ENCODE peak calls at places on chromosome X, in seven cellular contexts. J is fibroblast of villous mesenchyme, K is stomach, B is psoas muscle, P is ovary, T is WERI-Rb-1, O is heart right ventricle. Y is an unnamed sample.

GRCh38 chrX:10254746-10255145 is 98.0 kb downstream of the CLCN4 start:
- DNase-seq in O (no peak), B (no peak), T (no peak), J (no peak), K (no peak), P (no peak), Y (peak)

GRCh38 chrX:102976290-102976689 is 39.2 kb downstream of the RAB40AL start:
- DNase-seq in B (no peak), J (no peak), P (no peak), T (no peak), O (no peak), K (no peak), Y (peak)

GRCh38 chrX:36401774-36402173 is 482.2 kb downstream of the CFAP47 start:
- DNase-seq in K (no peak), O (no peak), J (no peak), P (no peak), B (no peak), T (no peak), Y (no peak)

GRCh38 chrX:9737363-9737762 is 28.3 kb downstream of the GPR143 start:
- DNase-seq in K (no peak), P (no peak), O (no peak), T (no peak), B (no peak), J (peak), Y (no peak)

GRCh38 chrX:45445745-45446412 is 245.2 kb upstream of the DIPK2B start:
- DNase-seq in T (no peak), O (no peak), P (no peak), K (no peak), B (no peak), J (peak), Y (peak)

GRCh38 chrX:9340619-9341304 is 124.1 kb upstream of the TBL1X start:
- DNase-seq in P (peak), T (no peak), J (peak), K (peak), B (peak), O (peak), Y (peak)

GRCh38 chrX:39766085-39766726 is 331.6 kb downstream of the BCOR start:
- DNase-seq in T (no peak), O (no peak), B (no peak), P (no peak), K (no peak), J (no peak), Y (no peak)

GRCh38 chrX:46574337-46574940 is 874 bp downstream of the CHST7 start:
- DNase-seq in K (no peak), J (no peak), B (peak), P (peak), O (no peak), T (peak), Y (no peak)

GRCh38 chrX:17397074-17397473 is 22.1 kb downstream of the NHS start:
- DNase-seq in T (no peak), K (no peak), P (no peak), B (no peak), O (no peak), J (no peak), Y (peak)

GRCh38 chrX:7334253-7334935 is 186.4 kb upstream of the PUDP start:
- DNase-seq in J (peak), B (no peak), O (no peak), T (no peak), K (no peak), P (no peak), Y (peak)

GRCh38 chrX:150880808-150881165 is 17.7 kb downstream of the CD99L2 start:
- DNase-seq in B (no peak), O (no peak), J (no peak), K (no peak), T (no peak), P (no peak), Y (no peak)

GRCh38 chrX:47556045-47556623 is 4.9 kb upstream of the ARAF start:
- DNase-seq in K (peak), O (peak), P (peak), B (peak), T (no peak), J (peak), Y (peak)

GRCh38 chrX:54194982-54195588 is 12.0 kb upstream of the FAM120C start:
- DNase-seq in T (no peak), J (no peak), B (no peak), P (no peak), O (no peak), K (no peak), Y (no peak)

GRCh38 chrX:110032534-110033161 is 29.7 kb downstream of the TMEM164 start:
- DNase-seq in P (no peak), T (no peak), O (no peak), J (no peak), K (no peak), B (no peak), Y (no peak)

GRCh38 chrX:15864629-15865028 is 10.0 kb upstream of the AP1S2 start:
- DNase-seq in T (no peak), P (no peak), O (no peak), J (no peak), B (no peak), K (no peak), Y (no peak)

GRCh38 chrX:68929332-68930150 is 100.7 kb downstream of the EFNB1 start:
- DNase-seq in P (peak), K (peak), B (peak), T (no peak), O (peak), J (peak), Y (peak)

GRCh38 chrX:30065226-30065625 is 150.1 kb upstream of the MAGEB2 start:
- DNase-seq in P (no peak), B (no peak), O (no peak), K (no peak), J (no peak), T (no peak), Y (peak)

GRCh38 chrX:96563663-96564062 is 121.0 kb upstream of the DIAPH2 start:
- DNase-seq in B (no peak), J (peak), T (no peak), P (no peak), O (no peak), K (no peak), Y (peak)

GRCh38 chrX:71068052-71068918 is at the start of gene SNX12:
- DNase-seq in P (peak), J (peak), B (peak), K (peak), O (peak), T (peak), Y (peak)

GRCh38 chrX:154519389-154519788 is 3.4 kb upstream of the FAM3A start:
- DNase-seq in K (no peak), B (no peak), T (no peak), P (no peak), O (no peak), J (no peak), Y (no peak)

GRCh38 chrX:152941328-152942111 is 43.7 kb downstream of the ZNF185 start:
- DNase-seq in P (peak), B (peak), O (peak), J (peak), T (peak), K (peak), Y (peak)

GRCh38 chrX:20529301-20529700 is 262.6 kb upstream of the RPS6KA3 start:
- DNase-seq in O (no peak), P (no peak), T (no peak), K (no peak), B (no peak), J (no peak), Y (no peak)

GRCh38 chrX:20527458-20528099 is 260.9 kb upstream of the RPS6KA3 start:
- DNase-seq in T (no peak), B (no peak), O (peak), J (peak), K (no peak), P (peak), Y (peak)

GRCh38 chrX:20531667-20532066 is 265.0 kb upstream of the RPS6KA3 start:
- DNase-seq in B (no peak), P (no peak), T (no peak), K (no peak), J (peak), O (no peak), Y (peak)

GRCh38 chrX:20529711-20530110 is 263.0 kb upstream of the RPS6KA3 start:
- DNase-seq in P (no peak), K (no peak), T (no peak), B (no peak), J (no peak), O (no peak), Y (no peak)

DNA sequence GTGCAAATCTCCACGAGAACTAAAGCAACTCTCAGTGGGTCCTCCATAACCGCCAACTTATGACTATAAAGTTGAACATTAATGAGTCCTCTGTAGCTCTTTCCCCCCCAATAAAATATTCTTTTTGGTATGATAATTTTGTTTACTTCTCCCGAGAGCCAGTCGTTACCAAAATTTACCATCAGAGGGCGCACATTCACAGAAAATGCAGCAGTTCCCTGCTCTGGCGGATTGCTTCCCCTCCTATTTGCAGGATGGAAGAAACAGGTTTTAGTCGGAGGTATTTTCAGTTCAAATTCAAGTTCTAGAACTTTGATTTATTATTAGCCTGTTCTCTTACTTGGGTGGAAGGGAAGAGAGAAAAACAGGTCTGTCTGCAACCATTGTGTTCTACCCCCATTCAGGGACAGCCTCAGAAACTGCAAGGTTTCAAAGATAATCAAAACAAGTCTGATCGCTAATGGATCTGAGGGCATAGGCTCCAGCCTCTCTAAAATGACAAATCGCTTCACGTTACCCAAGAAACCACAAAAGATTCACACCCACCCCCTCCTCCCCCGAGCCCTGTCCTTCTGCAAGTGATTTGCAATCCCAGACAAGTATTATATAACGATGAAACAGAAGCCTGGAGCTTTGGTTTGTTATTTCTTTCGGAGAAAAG is 263.7 kb upstream of the RPS6KA3 start:
- DNase-seq in J (peak), O (peak), K (peak), B (no peak), P (peak), T (peak), Y (peak)
- TF ChIP-seq CTCF in J (peak), O (peak), K (peak), B (peak), P (peak), T (peak), Y (peak)

GRCh38 chrX:25004040-25004439 is 11.7 kb downstream of the ARX start:
- DNase-seq in J (no peak), O (no peak), K (no peak), T (no peak), P (no peak), B (no peak), Y (no peak)

GRCh38 chrX:25001808-25002657 is 13.7 kb downstream of the ARX start:
- DNase-seq in O (no peak), P (peak), T (no peak), B (no peak), J (no peak), K (no peak), Y (no peak)

GRCh38 chrX:25002658-25003015 is 13.1 kb downstream of the ARX start:
- DNase-seq in J (no peak), O (no peak), P (no peak), K (no peak), B (no peak), T (no peak), Y (no peak)

GRCh38 chrX:25004485-25005032 is 11.2 kb downstream of the ARX start:
- DNase-seq in T (no peak), J (no peak), B (no peak), P (peak), K (no peak), O (no peak), Y (no peak)

GRCh38 chrX:25003066-25003849 is 12.5 kb downstream of the ARX start:
- DNase-seq in K (no peak), T (no peak), O (no peak), B (no peak), J (no peak), P (peak), Y (no peak)
- H3K4me3 ChIP-seq in K (peak), T (no peak), O (no peak), B (no peak), J (peak), P (peak), Y (no peak)

GRCh38 chrX:34338046-34338445 is 205.9 kb upstream of the FAM47A start:
- DNase-seq in O (no peak), P (no peak), J (no peak), B (no peak), T (no peak), K (no peak), Y (no peak)

DNA sequence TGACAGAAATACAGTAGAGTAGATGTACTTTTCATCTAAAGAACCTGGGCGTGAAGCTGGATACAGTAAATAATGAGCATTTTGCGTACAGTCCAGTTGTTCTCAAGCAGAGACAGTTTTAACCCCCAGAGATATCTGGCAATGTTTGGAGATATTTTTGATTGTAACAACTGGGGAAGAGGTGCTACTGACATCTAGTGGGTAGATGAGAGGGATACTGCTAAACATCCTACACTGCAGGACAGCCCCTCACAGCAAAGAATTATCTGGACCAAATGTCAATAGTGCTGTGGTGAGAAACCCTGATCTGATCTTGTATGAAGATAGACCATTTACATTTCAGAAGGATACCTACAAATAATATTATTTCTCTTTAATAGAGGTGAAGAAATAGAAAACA is 200.2 kb upstream of the FAM47A start:
- DNase-seq in O (no peak), J (no peak), K (no peak), P (no peak), B (no peak), T (no peak), Y (no peak)
- TF ChIP-seq CTCF in O (peak), J (no peak), K (no peak), P (no peak), B (peak), T (peak), Y (no peak)

GRCh38 chrX:131746491-131746968 is 202.7 kb downstream of the OR13H1 start:
- DNase-seq in P (peak), K (peak), O (peak), T (peak), J (peak), B (peak), Y (no peak)
- H3K4me3 ChIP-seq in P (peak), K (peak), O (peak), T (peak), J (peak), B (peak), Y (no peak)

Y was measured in AG10803.